ENCODE peak calls at places on chromosome 15, in six cellular contexts. W, Q, T, E, H and L are unnamed samples.

GRCh38 chr15:96326551-96327154 is 3.8 kb upstream of the NR2F2 start:
- DNase-seq in W (peak; percentile 73), Q (peak; percentile 53), T (no peak), E (peak; percentile 56), H (no peak), L (no peak)

GRCh38 chr15:90232941-90233700 is 620 bp downstream of the CIB1 start:
- DNase-seq in W (peak; percentile 51), Q (peak; percentile 41), T (peak; percentile 88), E (peak; percentile 68), H (no peak), L (peak; percentile 54)

GRCh38 chr15:33581032-33581431 is 270.3 kb downstream of the RYR3 start:
- DNase-seq in W (peak; percentile 88), Q (peak; percentile 31), T (no peak), E (peak; percentile 36), H (no peak), L (no peak)

GRCh38 chr15:95105229-95105628 is 873.9 kb downstream of the MCTP2 start:
- DNase-seq in W (peak; percentile 32), Q (no peak), T (no peak), E (no peak), H (no peak), L (no peak)

GRCh38 chr15:61750271-61751084 is 309.8 kb downstream of the VPS13C start:
- DNase-seq in W (no peak), Q (no peak), T (peak; percentile 19), E (peak; percentile 97), H (no peak), L (no peak)

GRCh38 chr15:75902129-75902557 is 1.5 kb upstream of the FBXO22 start:
- DNase-seq in W (no peak), Q (no peak), T (peak; percentile 23), E (no peak), H (no peak), L (no peak)

GRCh38 chr15:83919319-83919830 is 265.5 kb downstream of the ADAMTSL3 start:
- DNase-seq in W (peak; percentile 41), Q (no peak), T (no peak), E (no peak), H (no peak), L (no peak)

GRCh38 chr15:69226028-69226355 is 65.6 kb downstream of the GLCE start:
- DNase-seq in W (no peak), Q (no peak), T (no peak), E (no peak), H (no peak), L (no peak)

GRCh38 chr15:41281236-41281635 is 50.2 kb downstream of the CHP1 start:
- DNase-seq in W (peak; percentile 93), Q (peak; percentile 81), T (no peak), E (peak; percentile 84), H (no peak), L (no peak)

GRCh38 chr15:85475317-85475701 is 94.9 kb downstream of the AKAP13 start:
- DNase-seq in W (no peak), Q (no peak), T (no peak), E (no peak), H (no peak), L (no peak)

GRCh38 chr15:31101262-31102048 is at the start of gene TRPM1:
- DNase-seq in W (no peak), Q (no peak), T (no peak), E (no peak), H (no peak), L (no peak)

GRCh38 chr15:94135748-94136147 is 95.6 kb upstream of the MCTP2 start:
- DNase-seq in W (peak; percentile 46), Q (no peak), T (no peak), E (no peak), H (no peak), L (no peak)

GRCh38 chr15:77821188-77821958 is 188.7 kb upstream of the LINGO1 start:
- DNase-seq in W (peak; percentile 53), Q (peak; percentile 45), T (peak; percentile 51), E (no peak), H (no peak), L (peak; percentile 43)

GRCh38 chr15:58307313-58307961 is 124.4 kb upstream of the LIPC start:
- DNase-seq in W (peak; percentile 86), Q (peak; percentile 57), T (no peak), E (no peak), H (no peak), L (no peak)

GRCh38 chr15:64774556-64775523 is 549 bp downstream of the RBPMS2 start:
- DNase-seq in W (no peak), Q (no peak), T (peak; percentile 24), E (no peak), H (no peak), L (peak; percentile 10)

GRCh38 chr15:78850352-78850751 is 22.3 kb upstream of the MORF4L1 start:
- DNase-seq in W (no peak), Q (no peak), T (no peak), E (no peak), H (no peak), L (no peak)